ENCODE peak calls at places on chromosomes 7 and 10, in four cellular contexts. C is HuH-7; X is T-helper 2 cell; F is stimulated activated CD4-positive, alpha-beta T cell treated with anti-CD3 and anti-CD28 coated beads, Interleukin-4, amount 100 ng/mL, for 1 hour. W is an unnamed sample.

GRCh38 chr7:85172530-85172941 is 14.3 kb downstream of the SEMA3D start:
- DNase-seq in X (no peak), C (no peak), F (no peak), W (no peak)

GRCh38 chr7:55733584-55733983 is 129.0 kb downstream of the SEPTIN14 start:
- DNase-seq in C (no peak), F (no peak), X (no peak), W (no peak)

GRCh38 chr10:13450078-13450477 is 78.7 kb downstream of the BEND7 start:
- DNase-seq in X (no peak), C (no peak), F (no peak), W (no peak)

GRCh38 chr7:2503056-2503941 is 16.3 kb upstream of the LFNG start:
- DNase-seq in X (no peak), F (no peak), C (no peak), W (no peak)

GRCh38 chr7:31955021-31955420 is 115.2 kb downstream of the PDE1C start:
- DNase-seq in F (no peak), X (no peak), C (no peak), W (no peak)

GRCh38 chr7:80127412-80128150 is 7.0 kb upstream of the GNAI1 start:
- DNase-seq in X (no peak), C (peak), F (no peak), W (no peak)

GRCh38 chr10:12615296-12616220 is 266.2 kb downstream of the CAMK1D start:
- DNase-seq in X (no peak), F (no peak), C (no peak), W (no peak)

GRCh38 chr10:80273523-80274170 is 15.8 kb downstream of the MAT1A start:
- DNase-seq in C (no peak), F (no peak), X (no peak), W (no peak)

GRCh38 chr7:81803267-81803666 is 33.4 kb upstream of the HGF start:
- DNase-seq in C (no peak), X (no peak), F (no peak), W (no peak)

GRCh38 chr10:130579913-130580312 is 443.7 kb downstream of the GLRX3 start:
- DNase-seq in F (no peak), X (no peak), C (no peak), W (no peak)

GRCh38 chr7:152871005-152871677 is 111.6 kb downstream of the ACTR3B start:
- DNase-seq in X (no peak), C (no peak), F (no peak), W (no peak)

GRCh38 chr10:75357500-75357899 is 44.1 kb downstream of the ZNF503 start:
- DNase-seq in C (no peak), X (no peak), F (no peak), W (no peak)